ENCODE peak calls at places on chromosomes 6 and 20, in six cellular contexts. One of them, this sample, is unnamed.

GRCh38 chr6:158142789-158143188 is 25.3 kb downstream of the SERAC1 start:
- DNase-seq in GM06990: no peak
- DNase-seq in CD4-positive, alpha-beta T cell: no peak
- DNase-seq in fibroblast of pulmonary artery: peak
- DNase-seq in bronchial epithelial cell: peak
- DNase-seq in natural killer cell: no peak
- DNase-seq in this sample: peak

GRCh38 chr6:144415014-144415413 is 129.9 kb downstream of the UTRN start:
- DNase-seq in GM06990: no peak
- DNase-seq in bronchial epithelial cell: peak
- DNase-seq in CD4-positive, alpha-beta T cell: no peak
- DNase-seq in fibroblast of pulmonary artery: peak
- DNase-seq in natural killer cell: no peak
- DNase-seq in this sample: peak

GRCh38 chr6:151413372-151414145 is 22.2 kb upstream of the ZBTB2 start:
- DNase-seq in GM06990: no peak
- DNase-seq in CD4-positive, alpha-beta T cell: peak
- DNase-seq in natural killer cell: no peak
- DNase-seq in fibroblast of pulmonary artery: no peak
- DNase-seq in bronchial epithelial cell: no peak
- DNase-seq in this sample: no peak

GRCh38 chr6:101722991-101723579 is 329.6 kb downstream of the GRIK2 start:
- DNase-seq in GM06990: no peak
- DNase-seq in fibroblast of pulmonary artery: peak
- DNase-seq in natural killer cell: no peak
- DNase-seq in CD4-positive, alpha-beta T cell: no peak
- DNase-seq in bronchial epithelial cell: peak
- DNase-seq in this sample: peak

GRCh38 chr6:126180585-126180984 is 159.3 kb upstream of the CENPW start:
- DNase-seq in GM06990: no peak
- DNase-seq in bronchial epithelial cell: peak
- DNase-seq in natural killer cell: no peak
- DNase-seq in CD4-positive, alpha-beta T cell: no peak
- DNase-seq in fibroblast of pulmonary artery: peak
- DNase-seq in this sample: peak

GRCh38 chr20:2330090-2330695 is 34.4 kb downstream of the TGM3 start:
- DNase-seq in GM06990: no peak
- DNase-seq in CD4-positive, alpha-beta T cell: no peak
- DNase-seq in fibroblast of pulmonary artery: no peak
- DNase-seq in bronchial epithelial cell: no peak
- DNase-seq in natural killer cell: no peak
- DNase-seq in this sample: no peak

GRCh38 chr6:9623985-9624384 is 790.9 kb downstream of the TFAP2A start:
- DNase-seq in fibroblast of pulmonary artery: peak
- DNase-seq in GM06990: no peak
- DNase-seq in bronchial epithelial cell: no peak
- DNase-seq in natural killer cell: no peak
- DNase-seq in CD4-positive, alpha-beta T cell: no peak
- DNase-seq in this sample: peak

GRCh38 chr20:5845686-5846651 is 95.8 kb downstream of the SHLD1 start:
- DNase-seq in natural killer cell: no peak
- DNase-seq in fibroblast of pulmonary artery: peak
- DNase-seq in CD4-positive, alpha-beta T cell: no peak
- DNase-seq in bronchial epithelial cell: peak
- DNase-seq in GM06990: peak
- DNase-seq in this sample: peak

GRCh38 chr6:147227770-147228320 is 23.6 kb downstream of the STXBP5 start:
- DNase-seq in bronchial epithelial cell: peak
- DNase-seq in GM06990: no peak
- DNase-seq in CD4-positive, alpha-beta T cell: no peak
- DNase-seq in natural killer cell: no peak
- DNase-seq in fibroblast of pulmonary artery: peak
- DNase-seq in this sample: no peak

GRCh38 chr6:129789974-129790373 is 71.1 kb downstream of the TMEM244 start:
- DNase-seq in CD4-positive, alpha-beta T cell: no peak
- DNase-seq in GM06990: no peak
- DNase-seq in fibroblast of pulmonary artery: no peak
- DNase-seq in natural killer cell: no peak
- DNase-seq in bronchial epithelial cell: no peak
- DNase-seq in this sample: no peak

GRCh38 chr6:7742214-7742613 is 16.3 kb downstream of the BMP6 start:
- DNase-seq in fibroblast of pulmonary artery: no peak
- DNase-seq in GM06990: no peak
- DNase-seq in natural killer cell: no peak
- DNase-seq in bronchial epithelial cell: peak
- DNase-seq in CD4-positive, alpha-beta T cell: no peak
- DNase-seq in this sample: no peak

GRCh38 chr20:57384953-57385761 is 6.0 kb upstream of the RBM38 start:
- DNase-seq in fibroblast of pulmonary artery: no peak
- DNase-seq in CD4-positive, alpha-beta T cell: no peak
- DNase-seq in GM06990: no peak
- DNase-seq in bronchial epithelial cell: no peak
- DNase-seq in natural killer cell: no peak
- DNase-seq in this sample: no peak

GRCh38 chr20:23966927-23967615 is 21.5 kb downstream of the GGTLC1 start:
- DNase-seq in GM06990: no peak
- DNase-seq in fibroblast of pulmonary artery: no peak
- DNase-seq in natural killer cell: no peak
- DNase-seq in CD4-positive, alpha-beta T cell: no peak
- DNase-seq in bronchial epithelial cell: no peak
- DNase-seq in this sample: no peak

GRCh38 chr6:3825851-3826581 is 23.2 kb upstream of the FAM50B start:
- DNase-seq in fibroblast of pulmonary artery: peak
- DNase-seq in bronchial epithelial cell: peak
- DNase-seq in natural killer cell: no peak
- DNase-seq in CD4-positive, alpha-beta T cell: no peak
- DNase-seq in GM06990: no peak
- DNase-seq in this sample: peak

GRCh38 chr6:7692453-7692784 is 33.5 kb upstream of the BMP6 start:
- DNase-seq in natural killer cell: no peak
- DNase-seq in GM06990: no peak
- DNase-seq in CD4-positive, alpha-beta T cell: no peak
- DNase-seq in fibroblast of pulmonary artery: no peak
- DNase-seq in bronchial epithelial cell: no peak
- DNase-seq in this sample: no peak

GRCh38 chr20:57666106-57666833 is 43.5 kb downstream of the PMEPA1 start:
- DNase-seq in fibroblast of pulmonary artery: no peak
- DNase-seq in CD4-positive, alpha-beta T cell: no peak
- DNase-seq in bronchial epithelial cell: no peak
- DNase-seq in natural killer cell: no peak
- DNase-seq in GM06990: no peak
- DNase-seq in this sample: no peak

GRCh38 chr20:51423810-51424209 is 118.7 kb downstream of the NFATC2 start:
- DNase-seq in natural killer cell: no peak
- DNase-seq in fibroblast of pulmonary artery: no peak
- DNase-seq in GM06990: no peak
- DNase-seq in bronchial epithelial cell: no peak
- DNase-seq in CD4-positive, alpha-beta T cell: no peak
- DNase-seq in this sample: no peak

GRCh38 chr20:35463455-35464300 is 8.3 kb downstream of the CEP250 start:
- DNase-seq in fibroblast of pulmonary artery: peak
- DNase-seq in bronchial epithelial cell: peak
- DNase-seq in GM06990: no peak
- DNase-seq in natural killer cell: peak
- DNase-seq in CD4-positive, alpha-beta T cell: peak
- DNase-seq in this sample: peak

GRCh38 chr6:134482585-134483346 is 164.9 kb upstream of the SGK1 start:
- DNase-seq in natural killer cell: no peak
- DNase-seq in bronchial epithelial cell: no peak
- DNase-seq in fibroblast of pulmonary artery: peak
- DNase-seq in GM06990: no peak
- DNase-seq in CD4-positive, alpha-beta T cell: no peak
- DNase-seq in this sample: peak

GRCh38 chr6:33632603-33633039 is 11.5 kb downstream of the ITPR3 start:
- DNase-seq in natural killer cell: peak
- DNase-seq in GM06990: peak
- DNase-seq in fibroblast of pulmonary artery: peak
- DNase-seq in CD4-positive, alpha-beta T cell: peak
- DNase-seq in bronchial epithelial cell: peak
- DNase-seq in this sample: no peak

GRCh38 chr6:136067731-136068341 is 182.3 kb downstream of the MTFR2 start:
- DNase-seq in fibroblast of pulmonary artery: peak
- DNase-seq in natural killer cell: no peak
- DNase-seq in CD4-positive, alpha-beta T cell: no peak
- DNase-seq in GM06990: no peak
- DNase-seq in bronchial epithelial cell: peak
- DNase-seq in this sample: peak

GRCh38 chr6:122289721-122290501 is 109.5 kb upstream of the HSF2 start:
- DNase-seq in natural killer cell: no peak
- DNase-seq in bronchial epithelial cell: peak
- DNase-seq in GM06990: no peak
- DNase-seq in fibroblast of pulmonary artery: peak
- DNase-seq in CD4-positive, alpha-beta T cell: no peak
- DNase-seq in this sample: peak

GRCh38 chr20:8213831-8214587 is 81.9 kb downstream of the PLCB1 start:
- DNase-seq in bronchial epithelial cell: no peak
- DNase-seq in natural killer cell: no peak
- DNase-seq in CD4-positive, alpha-beta T cell: no peak
- DNase-seq in GM06990: peak
- DNase-seq in fibroblast of pulmonary artery: no peak
- DNase-seq in this sample: no peak

GRCh38 chr20:58577871-58578615 is 62.8 kb upstream of the APCDD1L start:
- DNase-seq in natural killer cell: no peak
- DNase-seq in fibroblast of pulmonary artery: peak
- DNase-seq in GM06990: no peak
- DNase-seq in bronchial epithelial cell: no peak
- DNase-seq in CD4-positive, alpha-beta T cell: no peak
- DNase-seq in this sample: no peak

GRCh38 chr20:39939241-39939865 is 749.7 kb downstream of the MAFB start:
- DNase-seq in fibroblast of pulmonary artery: no peak
- DNase-seq in CD4-positive, alpha-beta T cell: no peak
- DNase-seq in bronchial epithelial cell: no peak
- DNase-seq in natural killer cell: no peak
- DNase-seq in GM06990: no peak
- DNase-seq in this sample: no peak

GRCh38 chr6:36717231-36717825 is 19.7 kb downstream of the RAB44 start:
- DNase-seq in bronchial epithelial cell: no peak
- DNase-seq in fibroblast of pulmonary artery: no peak
- DNase-seq in natural killer cell: no peak
- DNase-seq in CD4-positive, alpha-beta T cell: no peak
- DNase-seq in GM06990: no peak
- DNase-seq in this sample: no peak

GRCh38 chr6:16966821-16967817 is 134.7 kb upstream of the STMND1 start:
- DNase-seq in natural killer cell: no peak
- DNase-seq in bronchial epithelial cell: no peak
- DNase-seq in CD4-positive, alpha-beta T cell: no peak
- DNase-seq in GM06990: no peak
- DNase-seq in fibroblast of pulmonary artery: no peak
- DNase-seq in this sample: no peak

GRCh38 chr6:106452628-106453027 is 92.1 kb downstream of the CRYBG1 start:
- DNase-seq in natural killer cell: no peak
- DNase-seq in bronchial epithelial cell: peak
- DNase-seq in GM06990: no peak
- DNase-seq in fibroblast of pulmonary artery: no peak
- DNase-seq in CD4-positive, alpha-beta T cell: no peak
- DNase-seq in this sample: no peak

GRCh38 chr6:158516098-158516497 is 43.8 kb upstream of the TMEM181 start:
- DNase-seq in natural killer cell: no peak
- DNase-seq in bronchial epithelial cell: no peak
- DNase-seq in fibroblast of pulmonary artery: no peak
- DNase-seq in GM06990: no peak
- DNase-seq in CD4-positive, alpha-beta T cell: no peak
- DNase-seq in this sample: no peak

GRCh38 chr6:96877151-96877550 is 20.5 kb downstream of the NDUFAF4 start:
- DNase-seq in natural killer cell: no peak
- DNase-seq in GM06990: no peak
- DNase-seq in bronchial epithelial cell: no peak
- DNase-seq in fibroblast of pulmonary artery: no peak
- DNase-seq in CD4-positive, alpha-beta T cell: no peak
- DNase-seq in this sample: no peak

GRCh38 chr6:63816979-63817436 is 181.4 kb downstream of the PHF3 start:
- DNase-seq in bronchial epithelial cell: peak
- DNase-seq in GM06990: no peak
- DNase-seq in fibroblast of pulmonary artery: peak
- DNase-seq in natural killer cell: no peak
- DNase-seq in CD4-positive, alpha-beta T cell: no peak
- DNase-seq in this sample: peak

GRCh38 chr6:15369838-15370237 is 124.0 kb downstream of the JARID2 start:
- DNase-seq in CD4-positive, alpha-beta T cell: no peak
- DNase-seq in natural killer cell: no peak
- DNase-seq in bronchial epithelial cell: no peak
- DNase-seq in GM06990: no peak
- DNase-seq in fibroblast of pulmonary artery: no peak
- DNase-seq in this sample: no peak

GRCh38 chr6:113414511-113414910 is 442.6 kb upstream of the MARCKS start:
- DNase-seq in bronchial epithelial cell: peak
- DNase-seq in fibroblast of pulmonary artery: peak
- DNase-seq in CD4-positive, alpha-beta T cell: no peak
- DNase-seq in natural killer cell: no peak
- DNase-seq in GM06990: no peak
- DNase-seq in this sample: peak
- TF ChIP-seq CTCF in bronchial epithelial cell: peak
- TF ChIP-seq CTCF in fibroblast of pulmonary artery: peak
- TF ChIP-seq CTCF in CD4-positive, alpha-beta T cell: no peak
- TF ChIP-seq CTCF in natural killer cell: no peak
- TF ChIP-seq CTCF in GM06990: no peak
- TF ChIP-seq CTCF in this sample: peak

GRCh38 chr6:20069130-20069529 is 143.1 kb downstream of the MBOAT1 start:
- DNase-seq in fibroblast of pulmonary artery: no peak
- DNase-seq in natural killer cell: no peak
- DNase-seq in bronchial epithelial cell: no peak
- DNase-seq in GM06990: no peak
- DNase-seq in CD4-positive, alpha-beta T cell: no peak
- DNase-seq in this sample: no peak
- TF ChIP-seq CTCF in fibroblast of pulmonary artery: no peak
- TF ChIP-seq CTCF in natural killer cell: no peak
- TF ChIP-seq CTCF in bronchial epithelial cell: no peak
- TF ChIP-seq CTCF in GM06990: no peak
- TF ChIP-seq CTCF in CD4-positive, alpha-beta T cell: no peak
- TF ChIP-seq CTCF in this sample: no peak

DNA sequence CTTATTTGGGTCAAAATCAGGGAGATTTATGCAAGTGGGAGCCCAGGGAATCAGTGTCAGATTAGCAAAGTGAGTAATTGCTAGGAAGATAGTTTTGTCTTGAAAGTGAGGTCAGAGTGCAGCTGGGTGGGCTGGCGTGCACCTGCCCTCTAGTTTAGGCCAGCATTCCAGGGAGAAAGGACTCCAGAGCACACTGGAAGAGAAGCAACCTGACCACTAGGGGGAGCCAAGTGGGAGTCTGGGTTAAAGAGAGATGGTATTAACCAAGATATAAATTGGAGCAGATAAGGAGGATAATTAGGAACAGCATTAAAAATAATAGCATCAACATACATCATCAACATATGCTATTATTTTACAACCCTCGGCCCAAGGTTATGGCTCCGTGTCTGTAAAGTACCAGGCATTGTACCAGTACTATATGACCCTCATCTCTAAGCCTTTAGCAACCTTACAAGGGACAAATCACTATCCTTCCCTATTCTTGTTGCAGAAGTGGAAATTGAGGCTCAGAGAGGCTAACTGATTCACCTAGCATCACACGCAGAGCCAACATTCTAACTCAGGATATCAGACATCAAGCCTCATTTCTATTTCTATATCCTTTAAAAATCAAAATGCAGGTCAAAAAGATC is 57.8 kb downstream of the SLC2A10 start:
- DNase-seq in natural killer cell: no peak
- DNase-seq in bronchial epithelial cell: peak
- DNase-seq in CD4-positive, alpha-beta T cell: no peak
- DNase-seq in fibroblast of pulmonary artery: peak
- DNase-seq in GM06990: no peak
- DNase-seq in this sample: peak
- TF ChIP-seq CTCF in natural killer cell: peak
- TF ChIP-seq CTCF in bronchial epithelial cell: peak
- TF ChIP-seq CTCF in CD4-positive, alpha-beta T cell: peak
- TF ChIP-seq CTCF in fibroblast of pulmonary artery: peak
- TF ChIP-seq CTCF in GM06990: peak
- TF ChIP-seq CTCF in this sample: peak

GRCh38 chr20:18793625-18794427 is 19.8 kb upstream of the SCP2D1 start:
- DNase-seq in bronchial epithelial cell: peak
- DNase-seq in natural killer cell: peak
- DNase-seq in GM06990: peak
- DNase-seq in CD4-positive, alpha-beta T cell: peak
- DNase-seq in fibroblast of pulmonary artery: peak
- DNase-seq in this sample: peak
- TF ChIP-seq CTCF in bronchial epithelial cell: no peak
- TF ChIP-seq CTCF in natural killer cell: no peak
- TF ChIP-seq CTCF in GM06990: peak
- TF ChIP-seq CTCF in CD4-positive, alpha-beta T cell: no peak
- TF ChIP-seq CTCF in fibroblast of pulmonary artery: no peak
- TF ChIP-seq CTCF in this sample: no peak